ENCODE peak calls at places on chromosomes 2 and 18, in nine cellular contexts. One of them, this sample, is unnamed.
A peak's percentile ranks its signal among the peaks of the same experiment; 100 is the strongest.

GRCh38 chr2:74384051-74384450 is 3.9 kb upstream of the DCTN1 start:
- DNase-seq in mammary epithelial cell: no peak
- DNase-seq in GM10248: no peak
- DNase-seq in HCT116: no peak
- DNase-seq in transverse colon: no peak
- DNase-seq in mesothelial cell of epicardium: no peak
- DNase-seq in GM20000: no peak
- DNase-seq in lower leg skin: no peak
- DNase-seq in endothelial cell: no peak
- DNase-seq in this sample: no peak

GRCh38 chr2:164335947-164336346 is 285.3 kb downstream of the GRB14 start:
- DNase-seq in mammary epithelial cell: no peak
- DNase-seq in GM10248: no peak
- DNase-seq in HCT116: no peak
- DNase-seq in transverse colon: no peak
- DNase-seq in mesothelial cell of epicardium: no peak
- DNase-seq in GM20000: no peak
- DNase-seq in lower leg skin: no peak
- DNase-seq in endothelial cell: no peak
- DNase-seq in this sample: no peak

GRCh38 chr2:212538156-212539144 is at the start of gene ERBB4:
- DNase-seq in mammary epithelial cell: no peak
- DNase-seq in GM10248: peak; percentile 10
- DNase-seq in HCT116: no peak
- DNase-seq in transverse colon: no peak
- DNase-seq in mesothelial cell of epicardium: no peak
- DNase-seq in GM20000: peak; percentile 29
- DNase-seq in lower leg skin: no peak
- DNase-seq in endothelial cell: peak; percentile 18
- DNase-seq in this sample: peak; percentile 29

GRCh38 chr2:226699321-226699720 is 100.3 kb downstream of the IRS1 start:
- DNase-seq in mammary epithelial cell: no peak
- DNase-seq in GM10248: no peak
- DNase-seq in HCT116: no peak
- DNase-seq in transverse colon: peak; percentile 38
- DNase-seq in mesothelial cell of epicardium: no peak
- DNase-seq in GM20000: no peak
- DNase-seq in lower leg skin: peak; percentile 58
- DNase-seq in endothelial cell: no peak
- DNase-seq in this sample: no peak

GRCh38 chr2:101860782-101861181 is 131.0 kb upstream of the IL1R2 start:
- DNase-seq in mammary epithelial cell: no peak
- DNase-seq in GM10248: no peak
- DNase-seq in HCT116: no peak
- DNase-seq in transverse colon: no peak
- DNase-seq in mesothelial cell of epicardium: no peak
- DNase-seq in GM20000: no peak
- DNase-seq in lower leg skin: no peak
- DNase-seq in endothelial cell: no peak
- DNase-seq in this sample: no peak

GRCh38 chr2:120596990-120597594 is 138.6 kb upstream of the GLI2 start:
- DNase-seq in mammary epithelial cell: no peak
- DNase-seq in GM10248: no peak
- DNase-seq in HCT116: no peak
- DNase-seq in transverse colon: peak; percentile 19
- DNase-seq in mesothelial cell of epicardium: no peak
- DNase-seq in GM20000: no peak
- DNase-seq in lower leg skin: peak; percentile 87
- DNase-seq in endothelial cell: no peak
- DNase-seq in this sample: no peak

GRCh38 chr2:32425719-32426141 is 68.9 kb downstream of the BIRC6 start:
- DNase-seq in mammary epithelial cell: no peak
- DNase-seq in GM10248: no peak
- DNase-seq in HCT116: no peak
- DNase-seq in transverse colon: no peak
- DNase-seq in mesothelial cell of epicardium: no peak
- DNase-seq in GM20000: no peak
- DNase-seq in lower leg skin: no peak
- DNase-seq in endothelial cell: no peak
- DNase-seq in this sample: no peak

GRCh38 chr2:39739386-39739785 is 39.7 kb downstream of the THUMPD2 start:
- DNase-seq in mammary epithelial cell: no peak
- DNase-seq in GM10248: no peak
- DNase-seq in HCT116: no peak
- DNase-seq in transverse colon: no peak
- DNase-seq in mesothelial cell of epicardium: no peak
- DNase-seq in GM20000: no peak
- DNase-seq in lower leg skin: no peak
- DNase-seq in endothelial cell: no peak
- DNase-seq in this sample: no peak

GRCh38 chr2:170812716-170813585 is 3.7 kb upstream of the GAD1 start:
- DNase-seq in mammary epithelial cell: peak; percentile 69
- DNase-seq in GM10248: peak; percentile 63
- DNase-seq in HCT116: peak; percentile 80
- DNase-seq in transverse colon: no peak
- DNase-seq in mesothelial cell of epicardium: no peak
- DNase-seq in GM20000: peak; percentile 67
- DNase-seq in lower leg skin: peak; percentile 77
- DNase-seq in endothelial cell: peak; percentile 63
- DNase-seq in this sample: peak; percentile 67

GRCh38 chr18:40935423-40935822 is 1019.6 kb upstream of the PIK3C3 start:
- DNase-seq in mammary epithelial cell: peak; percentile 12
- DNase-seq in GM10248: no peak
- DNase-seq in HCT116: no peak
- DNase-seq in transverse colon: no peak
- DNase-seq in mesothelial cell of epicardium: no peak
- DNase-seq in GM20000: peak; percentile 18
- DNase-seq in lower leg skin: no peak
- DNase-seq in endothelial cell: peak; percentile 25
- DNase-seq in this sample: no peak
- TF ChIP-seq CTCF in mammary epithelial cell: peak; percentile 48
- TF ChIP-seq CTCF in GM10248: no peak
- TF ChIP-seq CTCF in HCT116: no peak
- TF ChIP-seq CTCF in transverse colon: no peak
- TF ChIP-seq CTCF in mesothelial cell of epicardium: peak; percentile 53
- TF ChIP-seq CTCF in GM20000: no peak
- TF ChIP-seq CTCF in lower leg skin: no peak
- TF ChIP-seq CTCF in endothelial cell: peak; percentile 79
- TF ChIP-seq CTCF in this sample: peak; percentile 19

GRCh38 chr2:189179607-189179979 is at the start of gene COL5A2:
- DNase-seq in mammary epithelial cell: peak; percentile 78
- DNase-seq in GM10248: no peak
- DNase-seq in HCT116: no peak
- DNase-seq in transverse colon: peak; percentile 24
- DNase-seq in mesothelial cell of epicardium: no peak
- DNase-seq in GM20000: no peak
- DNase-seq in lower leg skin: peak; percentile 63
- DNase-seq in endothelial cell: peak; percentile 52
- DNase-seq in this sample: no peak

GRCh38 chr2:189175869-189176431 is 3.6 kb downstream of the COL5A2 start:
- DNase-seq in mammary epithelial cell: no peak
- DNase-seq in GM10248: no peak
- DNase-seq in HCT116: no peak
- DNase-seq in transverse colon: no peak
- DNase-seq in mesothelial cell of epicardium: no peak
- DNase-seq in GM20000: no peak
- DNase-seq in lower leg skin: no peak
- DNase-seq in endothelial cell: no peak
- DNase-seq in this sample: no peak

GRCh38 chr2:189178726-189179606 is 595 bp downstream of the COL5A2 start:
- DNase-seq in mammary epithelial cell: peak; percentile 63
- DNase-seq in GM10248: no peak
- DNase-seq in HCT116: no peak
- DNase-seq in transverse colon: no peak
- DNase-seq in mesothelial cell of epicardium: no peak
- DNase-seq in GM20000: no peak
- DNase-seq in lower leg skin: no peak
- DNase-seq in endothelial cell: peak; percentile 9
- DNase-seq in this sample: no peak

GRCh38 chr2:189177441-189177840 is 2.1 kb downstream of the COL5A2 start:
- DNase-seq in mammary epithelial cell: no peak
- DNase-seq in GM10248: no peak
- DNase-seq in HCT116: no peak
- DNase-seq in transverse colon: no peak
- DNase-seq in mesothelial cell of epicardium: no peak
- DNase-seq in GM20000: no peak
- DNase-seq in lower leg skin: no peak
- DNase-seq in endothelial cell: no peak
- DNase-seq in this sample: no peak

GRCh38 chr2:189178007-189178406 is 1.6 kb downstream of the COL5A2 start:
- DNase-seq in mammary epithelial cell: peak; percentile 9
- DNase-seq in GM10248: no peak
- DNase-seq in HCT116: no peak
- DNase-seq in transverse colon: no peak
- DNase-seq in mesothelial cell of epicardium: no peak
- DNase-seq in GM20000: no peak
- DNase-seq in lower leg skin: no peak
- DNase-seq in endothelial cell: no peak
- DNase-seq in this sample: no peak
- TF ChIP-seq CTCF in mammary epithelial cell: peak; percentile 40
- TF ChIP-seq CTCF in GM10248: no peak
- TF ChIP-seq CTCF in HCT116: no peak
- TF ChIP-seq CTCF in transverse colon: no peak
- TF ChIP-seq CTCF in mesothelial cell of epicardium: peak; percentile 55
- TF ChIP-seq CTCF in GM20000: no peak
- TF ChIP-seq CTCF in lower leg skin: no peak
- TF ChIP-seq CTCF in endothelial cell: peak; percentile 45
- TF ChIP-seq CTCF in this sample: no peak

GRCh38 chr2:29349316-29350030 is 234.3 kb downstream of the CLIP4 start:
- DNase-seq in mammary epithelial cell: no peak
- DNase-seq in GM10248: no peak
- DNase-seq in HCT116: no peak
- DNase-seq in transverse colon: no peak
- DNase-seq in mesothelial cell of epicardium: no peak
- DNase-seq in GM20000: no peak
- DNase-seq in lower leg skin: no peak
- DNase-seq in endothelial cell: no peak
- DNase-seq in this sample: no peak

GRCh38 chr2:29347774-29348465 is 232.7 kb downstream of the CLIP4 start:
- DNase-seq in mammary epithelial cell: no peak
- DNase-seq in GM10248: no peak
- DNase-seq in HCT116: no peak
- DNase-seq in transverse colon: no peak
- DNase-seq in mesothelial cell of epicardium: no peak
- DNase-seq in GM20000: no peak
- DNase-seq in lower leg skin: no peak
- DNase-seq in endothelial cell: no peak
- DNase-seq in this sample: no peak

GRCh38 chr2:29345236-29345635 is 230.0 kb downstream of the CLIP4 start:
- DNase-seq in mammary epithelial cell: no peak
- DNase-seq in GM10248: no peak
- DNase-seq in HCT116: no peak
- DNase-seq in transverse colon: no peak
- DNase-seq in mesothelial cell of epicardium: no peak
- DNase-seq in GM20000: no peak
- DNase-seq in lower leg skin: no peak
- DNase-seq in endothelial cell: no peak
- DNase-seq in this sample: no peak

GRCh38 chr2:29343830-29344229 is 228.6 kb downstream of the CLIP4 start:
- DNase-seq in mammary epithelial cell: no peak
- DNase-seq in GM10248: no peak
- DNase-seq in HCT116: no peak
- DNase-seq in transverse colon: no peak
- DNase-seq in mesothelial cell of epicardium: no peak
- DNase-seq in GM20000: no peak
- DNase-seq in lower leg skin: no peak
- DNase-seq in endothelial cell: no peak
- DNase-seq in this sample: no peak
- TF ChIP-seq CTCF in mammary epithelial cell: peak; percentile 39
- TF ChIP-seq CTCF in GM10248: no peak
- TF ChIP-seq CTCF in HCT116: no peak
- TF ChIP-seq CTCF in transverse colon: no peak
- TF ChIP-seq CTCF in mesothelial cell of epicardium: no peak
- TF ChIP-seq CTCF in GM20000: no peak
- TF ChIP-seq CTCF in lower leg skin: no peak
- TF ChIP-seq CTCF in endothelial cell: no peak
- TF ChIP-seq CTCF in this sample: no peak

GRCh38 chr2:222960126-222960525 is 91.9 kb upstream of the KCNE4 start:
- DNase-seq in mammary epithelial cell: peak; percentile 67
- DNase-seq in GM10248: peak; percentile 29
- DNase-seq in HCT116: no peak
- DNase-seq in transverse colon: no peak
- DNase-seq in mesothelial cell of epicardium: no peak
- DNase-seq in GM20000: peak; percentile 16
- DNase-seq in lower leg skin: no peak
- DNase-seq in endothelial cell: no peak
- DNase-seq in this sample: no peak

GRCh38 chr2:222969491-222969890 is 82.5 kb upstream of the KCNE4 start:
- DNase-seq in mammary epithelial cell: no peak
- DNase-seq in GM10248: no peak
- DNase-seq in HCT116: no peak
- DNase-seq in transverse colon: no peak
- DNase-seq in mesothelial cell of epicardium: no peak
- DNase-seq in GM20000: no peak
- DNase-seq in lower leg skin: no peak
- DNase-seq in endothelial cell: no peak
- DNase-seq in this sample: no peak

GRCh38 chr2:222964632-222965031 is 87.4 kb upstream of the KCNE4 start:
- DNase-seq in mammary epithelial cell: no peak
- DNase-seq in GM10248: no peak
- DNase-seq in HCT116: no peak
- DNase-seq in transverse colon: no peak
- DNase-seq in mesothelial cell of epicardium: no peak
- DNase-seq in GM20000: no peak
- DNase-seq in lower leg skin: no peak
- DNase-seq in endothelial cell: no peak
- DNase-seq in this sample: no peak

GRCh38 chr2:222968550-222969155 is 83.3 kb upstream of the KCNE4 start:
- DNase-seq in mammary epithelial cell: no peak
- DNase-seq in GM10248: no peak
- DNase-seq in HCT116: no peak
- DNase-seq in transverse colon: no peak
- DNase-seq in mesothelial cell of epicardium: no peak
- DNase-seq in GM20000: no peak
- DNase-seq in lower leg skin: no peak
- DNase-seq in endothelial cell: no peak
- DNase-seq in this sample: no peak

DNA sequence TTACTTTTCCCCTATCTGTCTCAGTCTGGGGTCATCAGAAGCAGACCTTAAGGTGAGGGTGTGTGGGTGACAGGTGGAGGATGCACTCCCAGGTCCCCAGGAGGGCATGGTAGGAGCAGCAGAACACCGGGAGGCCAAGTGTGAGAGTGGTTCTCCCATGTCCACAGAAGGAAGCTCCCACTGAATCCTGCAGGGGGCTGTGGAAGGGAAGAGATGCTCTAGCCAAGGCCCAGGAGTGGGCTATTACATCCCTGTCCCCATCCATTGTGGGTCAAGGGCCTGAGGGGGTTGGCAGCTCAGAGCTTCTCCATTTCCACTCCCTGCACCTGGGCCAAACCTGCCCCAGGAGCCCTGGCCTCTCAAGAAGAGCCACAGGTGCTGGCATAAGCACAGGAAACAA is 86.4 kb upstream of the KCNE4 start:
- DNase-seq in mammary epithelial cell: no peak
- DNase-seq in GM10248: no peak
- DNase-seq in HCT116: no peak
- DNase-seq in transverse colon: no peak
- DNase-seq in mesothelial cell of epicardium: no peak
- DNase-seq in GM20000: no peak
- DNase-seq in lower leg skin: no peak
- DNase-seq in endothelial cell: no peak
- DNase-seq in this sample: no peak
- TF ChIP-seq CTCF in mammary epithelial cell: no peak
- TF ChIP-seq CTCF in GM10248: no peak
- TF ChIP-seq CTCF in HCT116: no peak
- TF ChIP-seq CTCF in transverse colon: no peak
- TF ChIP-seq CTCF in mesothelial cell of epicardium: no peak
- TF ChIP-seq CTCF in GM20000: no peak
- TF ChIP-seq CTCF in lower leg skin: no peak
- TF ChIP-seq CTCF in endothelial cell: no peak
- TF ChIP-seq CTCF in this sample: no peak

This sample was measured in GM13976.